ENCODE peak calls at places on chromosomes 1 and 21, in seven cellular contexts. G, S, I, X, J, M and O are unnamed samples.

GRCh38 chr1:81836007-81836626 is 35.4 kb downstream of the ADGRL2 start:
- DNase-seq in X (no peak), M (no peak), S (no peak), G (no peak), J (no peak), I (no peak), O (no peak)

GRCh38 chr1:214205053-214205452 is 75.9 kb upstream of the SMYD2 start:
- DNase-seq in I (no peak), M (peak; percentile 90), G (no peak), S (no peak), X (no peak), J (no peak), O (no peak)

GRCh38 chr1:192311281-192311680 is 5.5 kb upstream of the RGS21 start:
- DNase-seq in S (peak; percentile 60), G (peak; percentile 2), M (no peak), X (peak; percentile 34), J (peak; percentile 5), I (peak; percentile 31), O (peak; percentile 29)

GRCh38 chr1:67733741-67734690 is 49.0 kb downstream of the GADD45A start:
- DNase-seq in J (no peak), I (no peak), M (no peak), S (no peak), G (peak; percentile 61), X (no peak), O (no peak)

GRCh38 chr1:45306319-45306718 is 20.4 kb upstream of the HPDL start:
- DNase-seq in M (peak; percentile 42), S (no peak), I (no peak), G (peak; percentile 70), J (peak; percentile 67), X (peak; percentile 36), O (no peak)

GRCh38 chr1:173354937-173355280 is 122.2 kb upstream of the PRDX6 start:
- DNase-seq in I (no peak), S (no peak), X (no peak), G (no peak), J (no peak), M (no peak), O (no peak)

GRCh38 chr21:21664871-21665270 is 666.7 kb downstream of the NCAM2 start:
- DNase-seq in S (no peak), X (no peak), M (no peak), J (peak; percentile 63), G (no peak), I (no peak), O (no peak)

GRCh38 chr1:202794049-202794725 is 14.0 kb downstream of the KDM5B start:
- DNase-seq in G (no peak), I (no peak), X (no peak), S (no peak), M (no peak), J (peak; percentile 18), O (no peak)

GRCh38 chr1:109878531-109878930 is 32.1 kb upstream of the CSF1 start:
- DNase-seq in G (no peak), X (no peak), M (no peak), J (no peak), S (no peak), I (no peak), O (no peak)

GRCh38 chr1:32414186-32414886 is 20.1 kb upstream of the BSDC1 start:
- DNase-seq in X (no peak), S (no peak), M (no peak), I (no peak), J (no peak), G (no peak), O (no peak)
- H2AFZ ChIP-seq in X (peak overlapping the region; percentile 42), S (peak overlapping the region; percentile 38), M (no peak overlapping the region), I (peak overlapping the region; percentile 30), J (no peak overlapping the region), G (peak overlapping the region; percentile 96), O (no peak overlapping the region)

GRCh38 chr1:29391362-29391880 is 155.1 kb downstream of the PTPRU start:
- DNase-seq in X (no peak), J (no peak), M (no peak), I (no peak), S (no peak), G (no peak), O (no peak)

GRCh38 chr1:29390491-29391361 is 154.4 kb downstream of the PTPRU start:
- DNase-seq in M (no peak), I (no peak), J (no peak), X (no peak), G (no peak), S (no peak), O (no peak)

GRCh38 chr1:29389533-29390041 is 153.3 kb downstream of the PTPRU start:
- DNase-seq in X (no peak), G (no peak), M (no peak), I (no peak), J (no peak), S (no peak), O (no peak)

GRCh38 chr1:29388884-29389283 is 152.6 kb downstream of the PTPRU start:
- DNase-seq in X (no peak), I (no peak), J (no peak), G (no peak), S (no peak), M (no peak), O (no peak)

DNA sequence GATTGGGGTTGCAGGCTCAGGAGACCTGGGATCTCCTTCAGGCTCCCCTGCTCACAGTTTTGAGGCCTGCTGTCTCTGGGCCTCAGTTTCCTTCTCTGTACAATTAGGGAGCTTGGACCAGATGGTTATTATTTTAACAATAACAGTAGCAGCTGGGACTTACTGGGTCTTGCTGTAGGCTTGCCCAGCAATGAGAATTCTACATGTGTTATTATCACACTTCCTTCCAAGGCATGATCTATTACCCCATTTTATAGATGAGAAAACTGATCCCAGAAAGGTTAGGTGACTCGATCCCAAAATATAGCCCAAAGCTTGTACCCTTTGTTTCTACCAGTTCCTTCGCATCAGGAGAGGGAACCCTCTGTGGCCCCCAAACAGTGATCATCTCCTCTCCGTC is 153.8 kb downstream of the PTPRU start:
- DNase-seq in G (no peak), S (no peak), J (no peak), X (no peak), M (no peak), I (no peak), O (no peak)
- H3K79me2 ChIP-seq in G (no peaks in the 10 kb centered on the region), S (no peaks in the 10 kb centered on the region), J (no peaks in the 10 kb centered on the region), X (no peaks in the 10 kb centered on the region), M (no peaks in the 10 kb centered on the region), I (no peaks in the 10 kb centered on the region), O (no peaks in the 10 kb centered on the region)

DNA sequence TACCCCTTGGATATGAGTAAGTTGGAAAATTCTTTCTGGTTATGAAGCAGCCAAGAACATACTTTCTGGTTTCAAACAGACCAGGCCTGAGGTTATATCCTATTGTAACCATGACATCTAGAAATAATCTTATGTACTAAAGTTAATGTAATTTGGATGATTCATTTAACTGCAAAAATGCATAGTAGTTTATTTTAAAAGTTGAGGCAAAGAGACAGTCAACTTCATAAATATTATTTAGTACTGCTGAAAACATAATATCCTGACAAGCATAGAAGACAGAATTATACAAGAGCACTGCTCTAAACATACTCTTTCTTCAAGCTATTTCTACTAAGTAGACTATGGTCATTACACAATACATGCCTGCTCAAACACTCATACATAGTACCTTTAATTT is 25.5 kb downstream of the ODF2L start:
- DNase-seq in I (no peak), G (no peak), J (peak; percentile 66), M (no peak), X (no peak), S (no peak), O (no peak)
- TF ChIP-seq EZH2phosphoT487 in I (no peak), G (no peak), J (no peak), M (no peak), X (no peak), S (no peak), O (no peak)

GRCh38 chr1:90174246-90174645 is 179.3 kb downstream of the ZNF326 start:
- DNase-seq in S (no peak), M (no peak), J (no peak), I (no peak), X (no peak), G (no peak), O (no peak)

GRCh38 chr1:90176530-90176929 is 181.6 kb downstream of the ZNF326 start:
- DNase-seq in J (no peak), M (no peak), G (no peak), X (no peak), I (no peak), S (no peak), O (no peak)

GRCh38 chr1:90175490-90176157 is 180.7 kb downstream of the ZNF326 start:
- DNase-seq in X (no peak), M (no peak), G (no peak), I (no peak), S (no peak), J (peak; percentile 7), O (no peak)
- H2AFZ ChIP-seq in X (no peak overlapping the region), M (no peak overlapping the region), G (no peak overlapping the region), I (no peak overlapping the region), S (no peak overlapping the region), J (no peak overlapping the region), O (no peak overlapping the region)

DNA sequence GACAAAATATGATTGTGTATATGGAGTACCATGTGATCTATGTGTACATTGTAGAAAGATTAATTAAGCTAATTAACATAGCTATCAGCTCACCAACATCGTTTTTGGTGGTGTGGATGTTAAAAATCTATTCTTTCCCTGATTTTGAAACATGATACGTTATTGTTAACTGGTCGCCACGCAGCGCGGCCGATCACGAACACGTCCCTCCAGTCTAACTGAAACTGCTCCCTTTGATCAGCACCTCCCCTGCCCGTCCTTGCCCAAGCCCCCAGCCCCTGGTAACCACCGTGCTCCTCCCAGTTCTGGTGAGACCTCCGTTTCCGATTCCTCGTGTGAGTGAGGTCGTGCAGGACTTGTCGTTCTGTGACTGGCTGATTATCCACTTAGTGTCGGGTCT is 67.0 kb downstream of the AGPAT3 start:
- DNase-seq in M (no peak), S (no peak), I (no peak), J (no peak), X (no peak), G (no peak), O (no peak)
- H3K79me2 ChIP-seq in M (no peaks in the 10 kb centered on the region), S (peaks cover 93% of the 10 kb centered on the region), I (no peaks in the 10 kb centered on the region), J (no peaks in the 10 kb centered on the region), X (no peaks in the 10 kb centered on the region), G (no peaks in the 10 kb centered on the region), O (peaks cover 61% of the 10 kb centered on the region)

GRCh38 chr1:145846191-145846590 is 761 bp downstream of the NUDT17 start:
- DNase-seq in G (peak; percentile 59), M (peak; percentile 69), X (peak; percentile 41), I (no peak), J (peak; percentile 73), S (peak; percentile 39), O (peak; percentile 61)
- TF ChIP-seq EZH2phosphoT487 in G (no peak), M (no peak), X (no peak), I (no peak), J (no peak), S (no peak), O (no peak)

GRCh38 chr1:30414851-30415165 is 308.6 kb downstream of the MATN1 start:
- DNase-seq in S (no peak), I (no peak), X (no peak), G (no peak), J (no peak), M (no peak), O (no peak)
- H2AFZ ChIP-seq in S (no peak overlapping the region), I (no peak overlapping the region), X (no peak overlapping the region), G (no peak overlapping the region), J (no peak overlapping the region), M (no peak overlapping the region), O (no peak overlapping the region)